ENCODE peak calls at places on chromosome 7, in six cellular contexts. One of them, this sample, is unnamed.

GRCh38 chr7:8190121-8190895 is 71.7 kb downstream of the ICA1 start:
- DNase-seq in breast epithelium: peak; percentile 39
- DNase-seq in mammary epithelial cell: peak; percentile 41
- DNase-seq in astrocyte of the spinal cord: peak; percentile 67
- DNase-seq in lung: no peak
- DNase-seq in nephron progenitor cell: peak; percentile 38
- DNase-seq in this sample: no peak

GRCh38 chr7:129493555-129493954 is 8.8 kb upstream of the SMKR1 start:
- DNase-seq in astrocyte of the spinal cord: no peak
- DNase-seq in mammary epithelial cell: no peak
- DNase-seq in nephron progenitor cell: no peak
- DNase-seq in lung: no peak
- DNase-seq in breast epithelium: no peak
- DNase-seq in this sample: no peak

GRCh38 chr7:16803881-16804673 is 722 bp downstream of the AGR2 start:
- DNase-seq in nephron progenitor cell: no peak
- DNase-seq in lung: no peak
- DNase-seq in breast epithelium: no peak
- DNase-seq in mammary epithelial cell: no peak
- DNase-seq in astrocyte of the spinal cord: peak; percentile 57
- DNase-seq in this sample: no peak

GRCh38 chr7:12403287-12404181 is at the start of gene VWDE:
- DNase-seq in nephron progenitor cell: peak; percentile 64
- DNase-seq in lung: peak; percentile 63
- DNase-seq in breast epithelium: peak; percentile 55
- DNase-seq in astrocyte of the spinal cord: peak; percentile 23
- DNase-seq in mammary epithelial cell: peak; percentile 28
- DNase-seq in this sample: no peak

GRCh38 chr7:18552943-18553584 is 57.5 kb downstream of the HDAC9 start:
- DNase-seq in mammary epithelial cell: no peak
- DNase-seq in nephron progenitor cell: no peak
- DNase-seq in astrocyte of the spinal cord: peak; percentile 52
- DNase-seq in breast epithelium: no peak
- DNase-seq in lung: no peak
- DNase-seq in this sample: no peak

GRCh38 chr7:24874791-24875190 is 105.2 kb downstream of the OSBPL3 start:
- DNase-seq in lung: no peak
- DNase-seq in nephron progenitor cell: no peak
- DNase-seq in breast epithelium: no peak
- DNase-seq in astrocyte of the spinal cord: no peak
- DNase-seq in mammary epithelial cell: no peak
- DNase-seq in this sample: no peak

GRCh38 chr7:47326220-47326619 is 255.7 kb downstream of the TNS3 start:
- DNase-seq in nephron progenitor cell: no peak
- DNase-seq in lung: no peak
- DNase-seq in breast epithelium: peak; percentile 16
- DNase-seq in astrocyte of the spinal cord: peak; percentile 87
- DNase-seq in mammary epithelial cell: peak; percentile 79
- DNase-seq in this sample: no peak

GRCh38 chr7:29408841-29409243 is 154.8 kb upstream of the PRR15 start:
- DNase-seq in astrocyte of the spinal cord: peak; percentile 65
- DNase-seq in nephron progenitor cell: peak; percentile 67
- DNase-seq in mammary epithelial cell: peak; percentile 70
- DNase-seq in lung: peak; percentile 58
- DNase-seq in breast epithelium: peak; percentile 41
- DNase-seq in this sample: no peak

GRCh38 chr7:124497209-124497608 is 268.4 kb downstream of the GPR37 start:
- DNase-seq in astrocyte of the spinal cord: no peak
- DNase-seq in mammary epithelial cell: no peak
- DNase-seq in lung: no peak
- DNase-seq in breast epithelium: no peak
- DNase-seq in nephron progenitor cell: no peak
- DNase-seq in this sample: no peak

GRCh38 chr7:150448789-150449147 is 1.7 kb upstream of the GIMAP8 start:
- DNase-seq in lung: peak; percentile 82
- DNase-seq in astrocyte of the spinal cord: peak; percentile 59
- DNase-seq in mammary epithelial cell: peak; percentile 54
- DNase-seq in breast epithelium: peak; percentile 45
- DNase-seq in nephron progenitor cell: peak; percentile 78
- DNase-seq in this sample: peak; percentile 55
- TF ChIP-seq CTCF in lung: peak; percentile 95
- TF ChIP-seq CTCF in astrocyte of the spinal cord: peak; percentile 89
- TF ChIP-seq CTCF in mammary epithelial cell: peak; percentile 87
- TF ChIP-seq CTCF in breast epithelium: peak; percentile 68
- TF ChIP-seq CTCF in nephron progenitor cell: peak; percentile 96
- TF ChIP-seq CTCF in this sample: peak; percentile 91

GRCh38 chr7:2713370-2713769 is 25.4 kb downstream of the AMZ1 start:
- DNase-seq in mammary epithelial cell: no peak
- DNase-seq in lung: no peak
- DNase-seq in nephron progenitor cell: peak; percentile 67
- DNase-seq in breast epithelium: no peak
- DNase-seq in astrocyte of the spinal cord: no peak
- DNase-seq in this sample: no peak
- TF ChIP-seq CTCF in mammary epithelial cell: no peak
- TF ChIP-seq CTCF in lung: no peak
- TF ChIP-seq CTCF in nephron progenitor cell: peak; percentile 9
- TF ChIP-seq CTCF in breast epithelium: no peak
- TF ChIP-seq CTCF in astrocyte of the spinal cord: no peak
- TF ChIP-seq CTCF in this sample: no peak

GRCh38 chr7:33982425-33982786 is 77.1 kb downstream of the BMPER start:
- DNase-seq in nephron progenitor cell: no peak
- DNase-seq in lung: no peak
- DNase-seq in mammary epithelial cell: peak; percentile 52
- DNase-seq in breast epithelium: no peak
- DNase-seq in astrocyte of the spinal cord: peak; percentile 50
- DNase-seq in this sample: no peak
- TF ChIP-seq CTCF in nephron progenitor cell: no peak
- TF ChIP-seq CTCF in lung: no peak
- TF ChIP-seq CTCF in mammary epithelial cell: peak; percentile 56
- TF ChIP-seq CTCF in breast epithelium: no peak
- TF ChIP-seq CTCF in astrocyte of the spinal cord: peak; percentile 69
- TF ChIP-seq CTCF in this sample: no peak

GRCh38 chr7:150325901-150326300 is 2.6 kb upstream of the ACTR3C start:
- DNase-seq in nephron progenitor cell: no peak
- DNase-seq in lung: no peak
- DNase-seq in mammary epithelial cell: no peak
- DNase-seq in astrocyte of the spinal cord: no peak
- DNase-seq in breast epithelium: no peak
- DNase-seq in this sample: no peak
- TF ChIP-seq CTCF in nephron progenitor cell: no peak
- TF ChIP-seq CTCF in lung: no peak
- TF ChIP-seq CTCF in mammary epithelial cell: no peak
- TF ChIP-seq CTCF in astrocyte of the spinal cord: no peak
- TF ChIP-seq CTCF in breast epithelium: no peak
- TF ChIP-seq CTCF in this sample: no peak

GRCh38 chr7:66413379-66414114 is 208.4 kb downstream of the TPST1 start:
- DNase-seq in lung: peak; percentile 83
- DNase-seq in breast epithelium: peak; percentile 61
- DNase-seq in mammary epithelial cell: peak; percentile 73
- DNase-seq in nephron progenitor cell: peak; percentile 92
- DNase-seq in astrocyte of the spinal cord: peak; percentile 88
- DNase-seq in this sample: peak; percentile 67
- TF ChIP-seq CTCF in lung: no peak
- TF ChIP-seq CTCF in breast epithelium: peak; percentile 40
- TF ChIP-seq CTCF in mammary epithelial cell: peak; percentile 42
- TF ChIP-seq CTCF in nephron progenitor cell: no peak
- TF ChIP-seq CTCF in astrocyte of the spinal cord: peak; percentile 56
- TF ChIP-seq CTCF in this sample: no peak

DNA sequence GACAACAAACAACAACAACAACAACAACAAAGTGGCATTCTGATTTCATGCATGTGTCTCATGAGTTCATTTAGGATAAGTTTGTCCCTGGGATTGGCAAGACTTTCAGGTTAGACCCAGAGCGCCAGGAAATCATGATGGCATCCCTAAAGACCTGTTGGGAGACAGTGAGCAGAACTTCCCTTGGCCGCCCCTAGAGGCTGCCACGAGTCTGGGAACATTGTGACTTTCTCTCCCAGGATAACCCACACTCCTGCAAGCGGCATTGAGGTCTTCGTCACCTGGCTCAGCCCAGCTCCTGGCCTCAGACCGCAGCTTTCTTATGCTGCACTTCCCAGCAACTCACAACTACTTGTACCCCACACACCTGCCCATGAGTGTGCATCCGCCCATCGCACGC is 80.5 kb upstream of the RNF32 start:
- DNase-seq in astrocyte of the spinal cord: no peak
- DNase-seq in lung: peak; percentile 26
- DNase-seq in breast epithelium: no peak
- DNase-seq in mammary epithelial cell: no peak
- DNase-seq in nephron progenitor cell: no peak
- DNase-seq in this sample: no peak
- TF ChIP-seq CTCF in astrocyte of the spinal cord: peak; percentile 17
- TF ChIP-seq CTCF in lung: no peak
- TF ChIP-seq CTCF in breast epithelium: no peak
- TF ChIP-seq CTCF in mammary epithelial cell: no peak
- TF ChIP-seq CTCF in nephron progenitor cell: peak; percentile 35
- TF ChIP-seq CTCF in this sample: no peak

GRCh38 chr7:208128-208673 is 15.8 kb downstream of the FAM20C start:
- DNase-seq in lung: no peak
- DNase-seq in nephron progenitor cell: no peak
- DNase-seq in mammary epithelial cell: no peak
- DNase-seq in astrocyte of the spinal cord: no peak
- DNase-seq in breast epithelium: no peak
- DNase-seq in this sample: no peak

GRCh38 chr7:209416-209815 is 17.0 kb downstream of the FAM20C start:
- DNase-seq in nephron progenitor cell: no peak
- DNase-seq in astrocyte of the spinal cord: no peak
- DNase-seq in mammary epithelial cell: no peak
- DNase-seq in breast epithelium: no peak
- DNase-seq in lung: no peak
- DNase-seq in this sample: no peak

GRCh38 chr7:208816-209215 is 16.4 kb downstream of the FAM20C start:
- DNase-seq in mammary epithelial cell: no peak
- DNase-seq in breast epithelium: no peak
- DNase-seq in lung: no peak
- DNase-seq in astrocyte of the spinal cord: no peak
- DNase-seq in nephron progenitor cell: no peak
- DNase-seq in this sample: no peak

GRCh38 chr7:205117-206010 is 13.0 kb downstream of the FAM20C start:
- DNase-seq in lung: no peak
- DNase-seq in astrocyte of the spinal cord: no peak
- DNase-seq in breast epithelium: no peak
- DNase-seq in nephron progenitor cell: no peak
- DNase-seq in mammary epithelial cell: no peak
- DNase-seq in this sample: no peak

GRCh38 chr7:207418-208127 is 15.2 kb downstream of the FAM20C start:
- DNase-seq in lung: no peak
- DNase-seq in mammary epithelial cell: no peak
- DNase-seq in nephron progenitor cell: peak; percentile 43
- DNase-seq in astrocyte of the spinal cord: no peak
- DNase-seq in breast epithelium: no peak
- DNase-seq in this sample: no peak
- TF ChIP-seq CTCF in lung: no peak
- TF ChIP-seq CTCF in mammary epithelial cell: no peak
- TF ChIP-seq CTCF in nephron progenitor cell: peak; percentile 31
- TF ChIP-seq CTCF in astrocyte of the spinal cord: peak; percentile 42
- TF ChIP-seq CTCF in breast epithelium: no peak
- TF ChIP-seq CTCF in this sample: no peak

GRCh38 chr7:38179719-38180333 is 1.8 kb downstream of the STARD3NL start:
- DNase-seq in lung: no peak
- DNase-seq in breast epithelium: no peak
- DNase-seq in nephron progenitor cell: no peak
- DNase-seq in astrocyte of the spinal cord: no peak
- DNase-seq in mammary epithelial cell: no peak
- DNase-seq in this sample: no peak
- TF ChIP-seq CTCF in lung: no peak
- TF ChIP-seq CTCF in breast epithelium: no peak
- TF ChIP-seq CTCF in nephron progenitor cell: no peak
- TF ChIP-seq CTCF in astrocyte of the spinal cord: no peak
- TF ChIP-seq CTCF in mammary epithelial cell: no peak
- TF ChIP-seq CTCF in this sample: no peak

DNA sequence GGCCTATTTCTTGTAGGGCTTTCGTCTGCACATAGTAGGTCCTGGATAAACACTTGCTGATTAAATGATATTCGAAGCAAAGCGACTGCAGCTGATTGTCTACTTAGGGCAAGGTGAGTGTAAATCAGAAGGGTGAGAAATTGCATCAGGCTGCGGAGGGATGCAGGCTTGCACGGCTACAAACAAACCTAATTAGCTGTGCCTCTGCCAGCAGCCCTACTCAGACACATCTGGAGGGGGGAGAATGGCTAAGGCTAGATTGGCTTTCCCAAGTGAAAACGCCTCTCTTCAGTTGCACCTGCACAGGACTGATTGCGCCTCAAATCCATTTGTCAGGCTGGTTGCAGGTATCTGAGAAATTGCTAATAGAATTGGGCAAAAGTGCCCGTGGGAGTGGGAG is 247.5 kb downstream of the DPP6 start:
- DNase-seq in astrocyte of the spinal cord: no peak
- DNase-seq in breast epithelium: no peak
- DNase-seq in lung: no peak
- DNase-seq in nephron progenitor cell: no peak
- DNase-seq in mammary epithelial cell: no peak
- DNase-seq in this sample: no peak
- TF ChIP-seq CTCF in astrocyte of the spinal cord: no peak
- TF ChIP-seq CTCF in breast epithelium: no peak
- TF ChIP-seq CTCF in lung: no peak
- TF ChIP-seq CTCF in nephron progenitor cell: no peak
- TF ChIP-seq CTCF in mammary epithelial cell: no peak
- TF ChIP-seq CTCF in this sample: no peak

DNA sequence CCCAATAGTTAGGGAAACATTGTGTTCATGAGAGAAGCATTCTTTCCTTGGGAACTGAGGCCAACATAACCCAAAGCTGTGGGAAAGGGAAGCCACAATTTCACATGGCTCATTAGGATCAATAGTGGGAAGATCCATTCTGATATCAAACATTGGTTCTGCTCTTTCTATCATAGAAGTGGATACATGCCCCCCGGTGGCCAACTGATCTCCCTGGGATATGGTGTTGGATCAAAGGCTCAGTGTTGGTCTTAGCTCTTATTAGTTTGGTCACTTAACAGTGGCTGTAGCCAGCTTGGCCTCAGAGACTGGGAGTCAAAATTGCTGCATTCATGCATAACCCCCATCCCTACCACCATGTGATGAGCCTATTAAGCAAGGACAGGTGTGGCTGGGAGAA is 6.7 kb upstream of the GIMAP4 start:
- DNase-seq in astrocyte of the spinal cord: no peak
- DNase-seq in nephron progenitor cell: no peak
- DNase-seq in breast epithelium: no peak
- DNase-seq in mammary epithelial cell: no peak
- DNase-seq in lung: no peak
- DNase-seq in this sample: no peak
- TF ChIP-seq CTCF in astrocyte of the spinal cord: no peak
- TF ChIP-seq CTCF in nephron progenitor cell: no peak
- TF ChIP-seq CTCF in breast epithelium: no peak
- TF ChIP-seq CTCF in mammary epithelial cell: no peak
- TF ChIP-seq CTCF in lung: no peak
- TF ChIP-seq CTCF in this sample: no peak

This sample was measured in activated B cell treated with CpG ODN at 0.5 μM for 24 hours.